ENCODE peak calls at places on chromosomes 5 and 9, in six cellular contexts. One of them, this sample, is unnamed.

GRCh38 chr9:137785704-137786161 is 91.8 kb upstream of the CACNA1B start:
- DNase-seq in K562: no peak
- DNase-seq in GM12878: no peak
- DNase-seq in HCT116: no peak
- DNase-seq in H1: no peak
- DNase-seq in HepG2: peak; percentile 87
- DNase-seq in this sample: peak; percentile 36

GRCh38 chr5:113034182-113034773 is 57.7 kb downstream of the DCP2 start:
- DNase-seq in K562: no peak
- DNase-seq in GM12878: no peak
- DNase-seq in HCT116: no peak
- DNase-seq in H1: no peak
- DNase-seq in HepG2: no peak
- DNase-seq in this sample: no peak

GRCh38 chr5:66616495-66617222 is 20.5 kb downstream of the MAST4 start:
- DNase-seq in K562: no peak
- DNase-seq in GM12878: no peak
- DNase-seq in HCT116: no peak
- DNase-seq in H1: no peak
- DNase-seq in HepG2: no peak
- DNase-seq in this sample: no peak

GRCh38 chr5:116573617-116574431 is 799 bp downstream of the SEMA6A start:
- DNase-seq in K562: no peak
- DNase-seq in GM12878: no peak
- DNase-seq in HCT116: no peak
- DNase-seq in H1: no peak
- DNase-seq in HepG2: no peak
- DNase-seq in this sample: no peak

GRCh38 chr5:105952875-105953274 is 1717.9 kb downstream of the EFNA5 start:
- DNase-seq in K562: no peak
- DNase-seq in GM12878: no peak
- DNase-seq in HCT116: no peak
- DNase-seq in H1: no peak
- DNase-seq in HepG2: no peak
- DNase-seq in this sample: no peak

GRCh38 chr9:136539427-136540412 is 6.1 kb downstream of the NOTCH1 start:
- DNase-seq in K562: peak; percentile 78
- DNase-seq in GM12878: peak; percentile 70
- DNase-seq in HCT116: peak; percentile 89
- DNase-seq in H1: no peak
- DNase-seq in HepG2: no peak
- DNase-seq in this sample: no peak

GRCh38 chr5:142600611-142601360 is 85.1 kb downstream of the FGF1 start:
- DNase-seq in K562: no peak
- DNase-seq in GM12878: no peak
- DNase-seq in HCT116: no peak
- DNase-seq in H1: no peak
- DNase-seq in HepG2: peak; percentile 10
- DNase-seq in this sample: no peak

GRCh38 chr9:126693428-126693931 is 79.8 kb downstream of the LMX1B start:
- DNase-seq in K562: no peak
- DNase-seq in GM12878: no peak
- DNase-seq in HCT116: no peak
- DNase-seq in H1: no peak
- DNase-seq in HepG2: no peak
- DNase-seq in this sample: no peak

GRCh38 chr5:39461007-39461682 is 36.4 kb upstream of the DAB2 start:
- DNase-seq in K562: no peak
- DNase-seq in GM12878: peak; percentile 9
- DNase-seq in HCT116: no peak
- DNase-seq in H1: no peak
- DNase-seq in HepG2: no peak
- DNase-seq in this sample: no peak

GRCh38 chr5:53326420-53327153 is 153.8 kb upstream of the FST start:
- DNase-seq in K562: no peak
- DNase-seq in GM12878: no peak
- DNase-seq in HCT116: no peak
- DNase-seq in H1: no peak
- DNase-seq in HepG2: no peak
- DNase-seq in this sample: no peak

GRCh38 chr5:122720347-122720746 is 54.5 kb upstream of the SNX2 start:
- DNase-seq in K562: no peak
- DNase-seq in GM12878: no peak
- DNase-seq in HCT116: no peak
- DNase-seq in H1: no peak
- DNase-seq in HepG2: no peak
- DNase-seq in this sample: no peak

GRCh38 chr9:89865981-89866380 is 261.2 kb downstream of the GADD45G start:
- DNase-seq in K562: no peak
- DNase-seq in GM12878: no peak
- DNase-seq in HCT116: no peak
- DNase-seq in H1: no peak
- DNase-seq in HepG2: no peak
- DNase-seq in this sample: no peak

GRCh38 chr9:63817622-63818518 is 1467.1 kb downstream of the FOXD4L5 start:
- DNase-seq in K562: peak; percentile 12
- DNase-seq in GM12878: peak; percentile 75
- DNase-seq in HCT116: no peak
- DNase-seq in H1: peak; percentile 91
- DNase-seq in HepG2: peak; percentile 10
- DNase-seq in this sample: peak; percentile 35

GRCh38 chr9:77806697-77807096 is 158.6 kb upstream of the GNA14 start:
- DNase-seq in K562: no peak
- DNase-seq in GM12878: no peak
- DNase-seq in HCT116: no peak
- DNase-seq in H1: no peak
- DNase-seq in HepG2: no peak
- DNase-seq in this sample: no peak

GRCh38 chr5:92505925-92506324 is 1075.1 kb downstream of the NR2F1-AS1 start:
- DNase-seq in K562: no peak
- DNase-seq in GM12878: no peak
- DNase-seq in HCT116: no peak
- DNase-seq in H1: no peak
- DNase-seq in HepG2: no peak
- DNase-seq in this sample: no peak

GRCh38 chr5:175878544-175879438 is 7.4 kb downstream of the CPLX2 start:
- DNase-seq in K562: peak; percentile 87
- DNase-seq in GM12878: no peak
- DNase-seq in HCT116: no peak
- DNase-seq in H1: peak; percentile 71
- DNase-seq in HepG2: no peak
- DNase-seq in this sample: no peak

GRCh38 chr9:118009585-118009984 is 305.4 kb downstream of the TLR4 start:
- DNase-seq in K562: no peak
- DNase-seq in GM12878: no peak
- DNase-seq in HCT116: no peak
- DNase-seq in H1: no peak
- DNase-seq in HepG2: no peak
- DNase-seq in this sample: peak; percentile 57

GRCh38 chr5:180810210-180811011 is 7.8 kb upstream of the MGAT1 start:
- DNase-seq in K562: peak; percentile 96
- DNase-seq in GM12878: peak; percentile 88
- DNase-seq in HCT116: peak; percentile 89
- DNase-seq in H1: peak; percentile 97
- DNase-seq in HepG2: peak; percentile 83
- DNase-seq in this sample: no peak

GRCh38 chr5:116032094-116032517 is at the start of gene ARL14EPL:
- DNase-seq in K562: peak; percentile 20
- DNase-seq in GM12878: no peak
- DNase-seq in HCT116: peak; percentile 99
- DNase-seq in H1: no peak
- DNase-seq in HepG2: peak; percentile 47
- DNase-seq in this sample: peak; percentile 5

GRCh38 chr9:30775236-30775635 is 1609.2 kb upstream of the ACO1 start:
- DNase-seq in K562: no peak
- DNase-seq in GM12878: no peak
- DNase-seq in HCT116: no peak
- DNase-seq in H1: no peak
- DNase-seq in HepG2: no peak
- DNase-seq in this sample: no peak

GRCh38 chr5:141734501-141735231 is 52.6 kb upstream of the ARAP3 start:
- DNase-seq in K562: peak; percentile 55
- DNase-seq in GM12878: no peak
- DNase-seq in HCT116: no peak
- DNase-seq in H1: peak; percentile 87
- DNase-seq in HepG2: no peak
- DNase-seq in this sample: peak; percentile 40

GRCh38 chr5:56025303-56025885 is 30.6 kb upstream of the IL6ST start:
- DNase-seq in K562: peak; percentile 9
- DNase-seq in GM12878: no peak
- DNase-seq in HCT116: no peak
- DNase-seq in H1: no peak
- DNase-seq in HepG2: peak; percentile 97
- DNase-seq in this sample: no peak

GRCh38 chr5:143134269-143134668 is 269.2 kb downstream of the NR3C1 start:
- DNase-seq in K562: no peak
- DNase-seq in GM12878: no peak
- DNase-seq in HCT116: no peak
- DNase-seq in H1: no peak
- DNase-seq in HepG2: no peak
- DNase-seq in this sample: no peak

GRCh38 chr9:74500584-74500924 is 3.4 kb downstream of the RORB start:
- DNase-seq in K562: no peak
- DNase-seq in GM12878: no peak
- DNase-seq in HCT116: no peak
- DNase-seq in H1: peak; percentile 59
- DNase-seq in HepG2: no peak
- DNase-seq in this sample: no peak

GRCh38 chr5:68225188-68225910 is 9.8 kb downstream of the PIK3R1 start:
- DNase-seq in K562: no peak
- DNase-seq in GM12878: no peak
- DNase-seq in HCT116: no peak
- DNase-seq in H1: no peak
- DNase-seq in HepG2: peak; percentile 23
- DNase-seq in this sample: no peak

GRCh38 chr9:72951520-72952393 is 1.1 kb downstream of the ALDH1A1 start:
- DNase-seq in K562: no peak
- DNase-seq in GM12878: no peak
- DNase-seq in HCT116: no peak
- DNase-seq in H1: no peak
- DNase-seq in HepG2: no peak
- DNase-seq in this sample: no peak

GRCh38 chr5:14190194-14191164 is 47.3 kb downstream of the TRIO start:
- DNase-seq in K562: no peak
- DNase-seq in GM12878: no peak
- DNase-seq in HCT116: peak; percentile 73
- DNase-seq in H1: no peak
- DNase-seq in HepG2: no peak
- DNase-seq in this sample: no peak

GRCh38 chr5:75046366-75047142 is 5.8 kb downstream of the GCNT4 start:
- DNase-seq in K562: no peak
- DNase-seq in GM12878: no peak
- DNase-seq in HCT116: no peak
- DNase-seq in H1: no peak
- DNase-seq in HepG2: no peak
- DNase-seq in this sample: no peak

GRCh38 chr9:100856238-100856637 is 172.3 kb upstream of the PLPPR1 start:
- DNase-seq in K562: no peak
- DNase-seq in GM12878: no peak
- DNase-seq in HCT116: no peak
- DNase-seq in H1: no peak
- DNase-seq in HepG2: no peak
- DNase-seq in this sample: no peak

GRCh38 chr9:130823435-130823834 is 11.6 kb upstream of the ABL1 start:
- DNase-seq in K562: peak; percentile 66
- DNase-seq in GM12878: no peak
- DNase-seq in HCT116: no peak
- DNase-seq in H1: no peak
- DNase-seq in HepG2: no peak
- DNase-seq in this sample: no peak

GRCh38 chr9:130824079-130824478 is 11.0 kb upstream of the ABL1 start:
- DNase-seq in K562: no peak
- DNase-seq in GM12878: no peak
- DNase-seq in HCT116: no peak
- DNase-seq in H1: no peak
- DNase-seq in HepG2: no peak
- DNase-seq in this sample: no peak

GRCh38 chr9:130824616-130825015 is 10.4 kb upstream of the ABL1 start:
- DNase-seq in K562: no peak
- DNase-seq in GM12878: no peak
- DNase-seq in HCT116: no peak
- DNase-seq in H1: no peak
- DNase-seq in HepG2: no peak
- DNase-seq in this sample: no peak

GRCh38 chr9:130825809-130826208 is 9.2 kb upstream of the ABL1 start:
- DNase-seq in K562: no peak
- DNase-seq in GM12878: no peak
- DNase-seq in HCT116: no peak
- DNase-seq in H1: no peak
- DNase-seq in HepG2: no peak
- DNase-seq in this sample: no peak

GRCh38 chr9:130825051-130825651 is 9.9 kb upstream of the ABL1 start:
- DNase-seq in K562: peak; percentile 80
- DNase-seq in GM12878: no peak
- DNase-seq in HCT116: no peak
- DNase-seq in H1: peak; percentile 43
- DNase-seq in HepG2: no peak
- DNase-seq in this sample: peak; percentile 70
- TF ChIP-seq ZNF274 in K562: no peak
- TF ChIP-seq ZNF274 in GM12878: no peak
- TF ChIP-seq ZNF274 in HCT116: no peak
- TF ChIP-seq ZNF274 in H1: no peak
- TF ChIP-seq ZNF274 in HepG2: no peak
- TF ChIP-seq ZNF274 in this sample: no peak

DNA sequence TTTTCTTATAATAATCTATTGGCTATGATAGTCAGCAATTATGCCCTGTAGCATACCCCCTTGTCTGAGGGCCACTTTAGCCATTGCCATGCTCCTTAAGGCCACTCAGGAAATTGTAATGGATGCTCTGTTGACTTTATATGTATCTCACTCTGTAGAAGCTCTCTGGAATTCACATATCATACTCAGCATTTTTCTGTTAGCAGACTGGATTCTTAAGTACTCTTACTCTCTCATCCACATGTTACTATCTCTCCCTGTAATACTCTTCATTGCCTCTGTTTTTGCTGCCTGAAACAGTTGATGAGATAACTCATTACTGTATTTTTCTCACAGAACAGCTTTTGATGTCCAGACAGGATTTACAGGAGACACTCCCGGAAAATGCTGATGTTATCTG is 24.2 kb downstream of the TMEM232 start:
- DNase-seq in K562: no peak
- DNase-seq in GM12878: no peak
- DNase-seq in HCT116: no peak
- DNase-seq in H1: no peak
- DNase-seq in HepG2: no peak
- DNase-seq in this sample: no peak
- TF ChIP-seq ZNF274 in K562: no peak
- TF ChIP-seq ZNF274 in GM12878: no peak
- TF ChIP-seq ZNF274 in HCT116: no peak
- TF ChIP-seq ZNF274 in H1: no peak
- TF ChIP-seq ZNF274 in HepG2: no peak
- TF ChIP-seq ZNF274 in this sample: no peak

GRCh38 chr9:98603821-98604383 is 104.8 kb downstream of the GABBR2 start:
- DNase-seq in K562: no peak
- DNase-seq in GM12878: no peak
- DNase-seq in HCT116: no peak
- DNase-seq in H1: no peak
- DNase-seq in HepG2: no peak
- DNase-seq in this sample: no peak
- TF ChIP-seq ZNF274 in K562: no peak
- TF ChIP-seq ZNF274 in GM12878: no peak
- TF ChIP-seq ZNF274 in HCT116: no peak
- TF ChIP-seq ZNF274 in H1: no peak
- TF ChIP-seq ZNF274 in HepG2: no peak
- TF ChIP-seq ZNF274 in this sample: no peak

GRCh38 chr5:124736111-124736813 is 10.2 kb downstream of the ZNF608 start:
- DNase-seq in K562: no peak
- DNase-seq in GM12878: no peak
- DNase-seq in HCT116: no peak
- DNase-seq in H1: no peak
- DNase-seq in HepG2: no peak
- DNase-seq in this sample: no peak
- TF ChIP-seq ZNF274 in K562: no peak
- TF ChIP-seq ZNF274 in GM12878: no peak
- TF ChIP-seq ZNF274 in HCT116: no peak
- TF ChIP-seq ZNF274 in H1: no peak
- TF ChIP-seq ZNF274 in HepG2: no peak
- TF ChIP-seq ZNF274 in this sample: no peak